ENCODE peak calls at places on chromosomes 4 and X, in nine cellular contexts. One of them, this sample, is unnamed.

GRCh38 chr4:173013232-173013932 is 155.2 kb upstream of the GALNT7 start:
- DNase-seq in fibroblast of pulmonary artery: peak
- DNase-seq in hypothalamus: peak
- DNase-seq in fibroblast of gingiva: no peak
- DNase-seq in COR-L47: no peak
- DNase-seq in smooth muscle cell of the brain vasculature: no peak
- DNase-seq in activated CD4-positive, alpha-beta T cell treated with anti-CD3 and anti-CD28 coated beads, Interleukin-2, amount 10 ng/mL, durations not matched to agents 7 days and 5 days: peak
- DNase-seq in NB4: peak
- DNase-seq in AG09319: no peak
- DNase-seq in this sample: no peak

GRCh38 chrX:6363193-6363592 is 134.5 kb upstream of the NLGN4X start:
- DNase-seq in fibroblast of pulmonary artery: no peak
- DNase-seq in hypothalamus: no peak
- DNase-seq in fibroblast of gingiva: no peak
- DNase-seq in COR-L47: no peak
- DNase-seq in smooth muscle cell of the brain vasculature: no peak
- DNase-seq in activated CD4-positive, alpha-beta T cell treated with anti-CD3 and anti-CD28 coated beads, Interleukin-2, amount 10 ng/mL, durations not matched to agents 7 days and 5 days: no peak
- DNase-seq in NB4: no peak
- DNase-seq in AG09319: no peak
- DNase-seq in this sample: no peak

GRCh38 chr4:185587444-185588161 is 52.3 kb upstream of the PDLIM3 start:
- DNase-seq in fibroblast of pulmonary artery: peak
- DNase-seq in hypothalamus: no peak
- DNase-seq in fibroblast of gingiva: no peak
- DNase-seq in COR-L47: no peak
- DNase-seq in smooth muscle cell of the brain vasculature: no peak
- DNase-seq in activated CD4-positive, alpha-beta T cell treated with anti-CD3 and anti-CD28 coated beads, Interleukin-2, amount 10 ng/mL, durations not matched to agents 7 days and 5 days: peak
- DNase-seq in NB4: no peak
- DNase-seq in AG09319: no peak
- DNase-seq in this sample: no peak

GRCh38 chrX:46681849-46682248 is 77.1 kb downstream of the SLC9A7 start:
- DNase-seq in fibroblast of pulmonary artery: no peak
- DNase-seq in hypothalamus: no peak
- DNase-seq in fibroblast of gingiva: peak
- DNase-seq in COR-L47: no peak
- DNase-seq in smooth muscle cell of the brain vasculature: no peak
- DNase-seq in activated CD4-positive, alpha-beta T cell treated with anti-CD3 and anti-CD28 coated beads, Interleukin-2, amount 10 ng/mL, durations not matched to agents 7 days and 5 days: no peak
- DNase-seq in NB4: no peak
- DNase-seq in AG09319: no peak
- DNase-seq in this sample: no peak

GRCh38 chr4:8646296-8647093 is 53.9 kb downstream of the CPZ start:
- DNase-seq in fibroblast of pulmonary artery: no peak
- DNase-seq in hypothalamus: no peak
- DNase-seq in fibroblast of gingiva: no peak
- DNase-seq in COR-L47: peak
- DNase-seq in smooth muscle cell of the brain vasculature: no peak
- DNase-seq in activated CD4-positive, alpha-beta T cell treated with anti-CD3 and anti-CD28 coated beads, Interleukin-2, amount 10 ng/mL, durations not matched to agents 7 days and 5 days: no peak
- DNase-seq in NB4: no peak
- DNase-seq in AG09319: no peak
- DNase-seq in this sample: no peak

GRCh38 chr4:30610361-30610760 is 109.8 kb upstream of the PCDH7 start:
- DNase-seq in fibroblast of pulmonary artery: peak
- DNase-seq in hypothalamus: no peak
- DNase-seq in fibroblast of gingiva: no peak
- DNase-seq in COR-L47: no peak
- DNase-seq in smooth muscle cell of the brain vasculature: no peak
- DNase-seq in activated CD4-positive, alpha-beta T cell treated with anti-CD3 and anti-CD28 coated beads, Interleukin-2, amount 10 ng/mL, durations not matched to agents 7 days and 5 days: no peak
- DNase-seq in NB4: no peak
- DNase-seq in AG09319: no peak
- DNase-seq in this sample: no peak

GRCh38 chr4:121336706-121337105 is 44.1 kb downstream of the QRFPR start:
- DNase-seq in fibroblast of pulmonary artery: no peak
- DNase-seq in hypothalamus: no peak
- DNase-seq in fibroblast of gingiva: no peak
- DNase-seq in COR-L47: no peak
- DNase-seq in smooth muscle cell of the brain vasculature: no peak
- DNase-seq in activated CD4-positive, alpha-beta T cell treated with anti-CD3 and anti-CD28 coated beads, Interleukin-2, amount 10 ng/mL, durations not matched to agents 7 days and 5 days: no peak
- DNase-seq in NB4: no peak
- DNase-seq in AG09319: no peak
- DNase-seq in this sample: no peak

GRCh38 chr4:85738721-85739120 is 263.8 kb downstream of the ARHGAP24 start:
- DNase-seq in fibroblast of pulmonary artery: no peak
- DNase-seq in hypothalamus: no peak
- DNase-seq in fibroblast of gingiva: peak
- DNase-seq in COR-L47: no peak
- DNase-seq in smooth muscle cell of the brain vasculature: no peak
- DNase-seq in activated CD4-positive, alpha-beta T cell treated with anti-CD3 and anti-CD28 coated beads, Interleukin-2, amount 10 ng/mL, durations not matched to agents 7 days and 5 days: no peak
- DNase-seq in NB4: no peak
- DNase-seq in AG09319: no peak
- DNase-seq in this sample: no peak

GRCh38 chr4:8332038-8332857 is 62.7 kb downstream of the HTRA3 start:
- DNase-seq in fibroblast of pulmonary artery: no peak
- DNase-seq in hypothalamus: no peak
- DNase-seq in fibroblast of gingiva: no peak
- DNase-seq in COR-L47: no peak
- DNase-seq in smooth muscle cell of the brain vasculature: no peak
- DNase-seq in activated CD4-positive, alpha-beta T cell treated with anti-CD3 and anti-CD28 coated beads, Interleukin-2, amount 10 ng/mL, durations not matched to agents 7 days and 5 days: no peak
- DNase-seq in NB4: no peak
- DNase-seq in AG09319: no peak
- DNase-seq in this sample: no peak

GRCh38 chr4:56149601-56150000 is 200.9 kb downstream of the CEP135 start:
- DNase-seq in fibroblast of pulmonary artery: peak
- DNase-seq in hypothalamus: no peak
- DNase-seq in fibroblast of gingiva: no peak
- DNase-seq in COR-L47: no peak
- DNase-seq in smooth muscle cell of the brain vasculature: no peak
- DNase-seq in activated CD4-positive, alpha-beta T cell treated with anti-CD3 and anti-CD28 coated beads, Interleukin-2, amount 10 ng/mL, durations not matched to agents 7 days and 5 days: no peak
- DNase-seq in NB4: no peak
- DNase-seq in AG09319: no peak
- DNase-seq in this sample: no peak

GRCh38 chr4:172245493-172245892 is 432.3 kb downstream of the GALNTL6 start:
- DNase-seq in fibroblast of pulmonary artery: no peak
- DNase-seq in hypothalamus: no peak
- DNase-seq in fibroblast of gingiva: peak
- DNase-seq in COR-L47: no peak
- DNase-seq in smooth muscle cell of the brain vasculature: no peak
- DNase-seq in activated CD4-positive, alpha-beta T cell treated with anti-CD3 and anti-CD28 coated beads, Interleukin-2, amount 10 ng/mL, durations not matched to agents 7 days and 5 days: no peak
- DNase-seq in NB4: no peak
- DNase-seq in AG09319: no peak
- DNase-seq in this sample: no peak

GRCh38 chr4:139509727-139510410 is 46.1 kb downstream of the SETD7 start:
- DNase-seq in fibroblast of pulmonary artery: peak
- DNase-seq in hypothalamus: no peak
- DNase-seq in fibroblast of gingiva: no peak
- DNase-seq in COR-L47: peak
- DNase-seq in smooth muscle cell of the brain vasculature: no peak
- DNase-seq in activated CD4-positive, alpha-beta T cell treated with anti-CD3 and anti-CD28 coated beads, Interleukin-2, amount 10 ng/mL, durations not matched to agents 7 days and 5 days: peak
- DNase-seq in NB4: peak
- DNase-seq in AG09319: no peak
- DNase-seq in this sample: no peak

GRCh38 chrX:13367950-13368349 is 48.1 kb upstream of the ATXN3L start:
- DNase-seq in fibroblast of pulmonary artery: no peak
- DNase-seq in hypothalamus: no peak
- DNase-seq in fibroblast of gingiva: no peak
- DNase-seq in COR-L47: no peak
- DNase-seq in smooth muscle cell of the brain vasculature: no peak
- DNase-seq in activated CD4-positive, alpha-beta T cell treated with anti-CD3 and anti-CD28 coated beads, Interleukin-2, amount 10 ng/mL, durations not matched to agents 7 days and 5 days: no peak
- DNase-seq in NB4: no peak
- DNase-seq in AG09319: no peak
- DNase-seq in this sample: no peak

GRCh38 chrX:101430457-101431078 is 22.5 kb downstream of the HNRNPH2 start:
- DNase-seq in fibroblast of pulmonary artery: no peak
- DNase-seq in hypothalamus: no peak
- DNase-seq in fibroblast of gingiva: no peak
- DNase-seq in COR-L47: no peak
- DNase-seq in smooth muscle cell of the brain vasculature: no peak
- DNase-seq in activated CD4-positive, alpha-beta T cell treated with anti-CD3 and anti-CD28 coated beads, Interleukin-2, amount 10 ng/mL, durations not matched to agents 7 days and 5 days: no peak
- DNase-seq in NB4: no peak
- DNase-seq in AG09319: no peak
- DNase-seq in this sample: no peak

GRCh38 chrX:151153086-151153485 is 23.3 kb upstream of the GPR50 start:
- DNase-seq in fibroblast of pulmonary artery: peak
- DNase-seq in hypothalamus: no peak
- DNase-seq in fibroblast of gingiva: peak
- DNase-seq in COR-L47: no peak
- DNase-seq in smooth muscle cell of the brain vasculature: no peak
- DNase-seq in activated CD4-positive, alpha-beta T cell treated with anti-CD3 and anti-CD28 coated beads, Interleukin-2, amount 10 ng/mL, durations not matched to agents 7 days and 5 days: no peak
- DNase-seq in NB4: peak
- DNase-seq in AG09319: no peak
- DNase-seq in this sample: no peak

GRCh38 chrX:141936080-141936479 is 32.4 kb downstream of the MAGEC1 start:
- DNase-seq in fibroblast of pulmonary artery: peak
- DNase-seq in hypothalamus: no peak
- DNase-seq in fibroblast of gingiva: no peak
- DNase-seq in COR-L47: no peak
- DNase-seq in smooth muscle cell of the brain vasculature: no peak
- DNase-seq in activated CD4-positive, alpha-beta T cell treated with anti-CD3 and anti-CD28 coated beads, Interleukin-2, amount 10 ng/mL, durations not matched to agents 7 days and 5 days: no peak
- DNase-seq in NB4: peak
- DNase-seq in AG09319: no peak
- DNase-seq in this sample: no peak

GRCh38 chr4:156523492-156523891 is 448.1 kb downstream of the PDGFC start:
- DNase-seq in fibroblast of pulmonary artery: no peak
- DNase-seq in hypothalamus: no peak
- DNase-seq in fibroblast of gingiva: no peak
- DNase-seq in COR-L47: no peak
- DNase-seq in smooth muscle cell of the brain vasculature: no peak
- DNase-seq in activated CD4-positive, alpha-beta T cell treated with anti-CD3 and anti-CD28 coated beads, Interleukin-2, amount 10 ng/mL, durations not matched to agents 7 days and 5 days: no peak
- DNase-seq in NB4: no peak
- DNase-seq in AG09319: no peak
- DNase-seq in this sample: no peak

GRCh38 chrX:70176938-70177533 is at the start of gene DGAT2L6:
- DNase-seq in fibroblast of pulmonary artery: no peak
- DNase-seq in hypothalamus: no peak
- DNase-seq in fibroblast of gingiva: no peak
- DNase-seq in COR-L47: no peak
- DNase-seq in smooth muscle cell of the brain vasculature: no peak
- DNase-seq in activated CD4-positive, alpha-beta T cell treated with anti-CD3 and anti-CD28 coated beads, Interleukin-2, amount 10 ng/mL, durations not matched to agents 7 days and 5 days: no peak
- DNase-seq in NB4: peak
- DNase-seq in AG09319: no peak
- DNase-seq in this sample: no peak

GRCh38 chr4:21366312-21366711 is 582.3 kb downstream of the KCNIP4 start:
- DNase-seq in fibroblast of pulmonary artery: no peak
- DNase-seq in hypothalamus: no peak
- DNase-seq in fibroblast of gingiva: no peak
- DNase-seq in COR-L47: no peak
- DNase-seq in smooth muscle cell of the brain vasculature: no peak
- DNase-seq in activated CD4-positive, alpha-beta T cell treated with anti-CD3 and anti-CD28 coated beads, Interleukin-2, amount 10 ng/mL, durations not matched to agents 7 days and 5 days: no peak
- DNase-seq in NB4: no peak
- DNase-seq in AG09319: no peak
- DNase-seq in this sample: no peak

GRCh38 chr4:19214591-19214990 is 1037.1 kb upstream of the SLIT2 start:
- DNase-seq in fibroblast of pulmonary artery: peak
- DNase-seq in hypothalamus: no peak
- DNase-seq in fibroblast of gingiva: peak
- DNase-seq in COR-L47: no peak
- DNase-seq in smooth muscle cell of the brain vasculature: no peak
- DNase-seq in activated CD4-positive, alpha-beta T cell treated with anti-CD3 and anti-CD28 coated beads, Interleukin-2, amount 10 ng/mL, durations not matched to agents 7 days and 5 days: no peak
- DNase-seq in NB4: no peak
- DNase-seq in AG09319: no peak
- DNase-seq in this sample: no peak

GRCh38 chr4:81541546-81541945 is 69.8 kb upstream of the RASGEF1B start:
- DNase-seq in fibroblast of pulmonary artery: no peak
- DNase-seq in hypothalamus: no peak
- DNase-seq in fibroblast of gingiva: no peak
- DNase-seq in COR-L47: no peak
- DNase-seq in smooth muscle cell of the brain vasculature: no peak
- DNase-seq in activated CD4-positive, alpha-beta T cell treated with anti-CD3 and anti-CD28 coated beads, Interleukin-2, amount 10 ng/mL, durations not matched to agents 7 days and 5 days: no peak
- DNase-seq in NB4: no peak
- DNase-seq in AG09319: no peak
- DNase-seq in this sample: no peak

GRCh38 chr4:164876680-164877324 is at the start of gene APELA:
- DNase-seq in fibroblast of pulmonary artery: no peak
- DNase-seq in hypothalamus: no peak
- DNase-seq in fibroblast of gingiva: peak
- DNase-seq in COR-L47: no peak
- DNase-seq in smooth muscle cell of the brain vasculature: no peak
- DNase-seq in activated CD4-positive, alpha-beta T cell treated with anti-CD3 and anti-CD28 coated beads, Interleukin-2, amount 10 ng/mL, durations not matched to agents 7 days and 5 days: no peak
- DNase-seq in NB4: peak
- DNase-seq in AG09319: no peak
- DNase-seq in this sample: no peak

GRCh38 chr4:131978120-131978519 is 1171.0 kb upstream of the PCDH10 start:
- DNase-seq in fibroblast of pulmonary artery: no peak
- DNase-seq in hypothalamus: no peak
- DNase-seq in fibroblast of gingiva: no peak
- DNase-seq in COR-L47: no peak
- DNase-seq in smooth muscle cell of the brain vasculature: no peak
- DNase-seq in activated CD4-positive, alpha-beta T cell treated with anti-CD3 and anti-CD28 coated beads, Interleukin-2, amount 10 ng/mL, durations not matched to agents 7 days and 5 days: no peak
- DNase-seq in NB4: no peak
- DNase-seq in AG09319: no peak
- DNase-seq in this sample: no peak

GRCh38 chr4:72843466-72843865 is 226.1 kb downstream of the COX18 start:
- DNase-seq in fibroblast of pulmonary artery: no peak
- DNase-seq in hypothalamus: no peak
- DNase-seq in fibroblast of gingiva: no peak
- DNase-seq in COR-L47: no peak
- DNase-seq in smooth muscle cell of the brain vasculature: no peak
- DNase-seq in activated CD4-positive, alpha-beta T cell treated with anti-CD3 and anti-CD28 coated beads, Interleukin-2, amount 10 ng/mL, durations not matched to agents 7 days and 5 days: no peak
- DNase-seq in NB4: no peak
- DNase-seq in AG09319: no peak
- DNase-seq in this sample: no peak

GRCh38 chr4:109301691-109302365 is 630 bp downstream of the COL25A1 start:
- DNase-seq in fibroblast of pulmonary artery: no peak
- DNase-seq in hypothalamus: no peak
- DNase-seq in fibroblast of gingiva: no peak
- DNase-seq in COR-L47: no peak
- DNase-seq in smooth muscle cell of the brain vasculature: no peak
- DNase-seq in activated CD4-positive, alpha-beta T cell treated with anti-CD3 and anti-CD28 coated beads, Interleukin-2, amount 10 ng/mL, durations not matched to agents 7 days and 5 days: no peak
- DNase-seq in NB4: no peak
- DNase-seq in AG09319: no peak
- DNase-seq in this sample: no peak

GRCh38 chr4:39066371-39066770 is 4.3 kb downstream of the KLHL5 start:
- DNase-seq in fibroblast of pulmonary artery: peak
- DNase-seq in hypothalamus: no peak
- DNase-seq in fibroblast of gingiva: no peak
- DNase-seq in COR-L47: no peak
- DNase-seq in smooth muscle cell of the brain vasculature: no peak
- DNase-seq in activated CD4-positive, alpha-beta T cell treated with anti-CD3 and anti-CD28 coated beads, Interleukin-2, amount 10 ng/mL, durations not matched to agents 7 days and 5 days: no peak
- DNase-seq in NB4: no peak
- DNase-seq in AG09319: no peak
- DNase-seq in this sample: no peak

GRCh38 chr4:28010543-28011235 is 1150.0 kb downstream of the STIM2 start:
- DNase-seq in fibroblast of pulmonary artery: peak
- DNase-seq in hypothalamus: no peak
- DNase-seq in fibroblast of gingiva: no peak
- DNase-seq in COR-L47: no peak
- DNase-seq in smooth muscle cell of the brain vasculature: no peak
- DNase-seq in activated CD4-positive, alpha-beta T cell treated with anti-CD3 and anti-CD28 coated beads, Interleukin-2, amount 10 ng/mL, durations not matched to agents 7 days and 5 days: no peak
- DNase-seq in NB4: no peak
- DNase-seq in AG09319: no peak
- DNase-seq in this sample: no peak

GRCh38 chrX:11757729-11758399 is at the start of gene MSL3:
- DNase-seq in fibroblast of pulmonary artery: peak
- DNase-seq in hypothalamus: peak
- DNase-seq in fibroblast of gingiva: peak
- DNase-seq in COR-L47: peak
- DNase-seq in smooth muscle cell of the brain vasculature: no peak
- DNase-seq in activated CD4-positive, alpha-beta T cell treated with anti-CD3 and anti-CD28 coated beads, Interleukin-2, amount 10 ng/mL, durations not matched to agents 7 days and 5 days: no peak
- DNase-seq in NB4: peak
- DNase-seq in AG09319: peak
- DNase-seq in this sample: peak

GRCh38 chrX:151151668-151152267 is 24.6 kb upstream of the GPR50 start:
- DNase-seq in fibroblast of pulmonary artery: peak
- DNase-seq in hypothalamus: no peak
- DNase-seq in fibroblast of gingiva: peak
- DNase-seq in COR-L47: peak
- DNase-seq in smooth muscle cell of the brain vasculature: peak
- DNase-seq in activated CD4-positive, alpha-beta T cell treated with anti-CD3 and anti-CD28 coated beads, Interleukin-2, amount 10 ng/mL, durations not matched to agents 7 days and 5 days: peak
- DNase-seq in NB4: peak
- DNase-seq in AG09319: peak
- DNase-seq in this sample: peak

GRCh38 chrX:38347136-38347535 is 5.3 kb upstream of the OTC start:
- DNase-seq in fibroblast of pulmonary artery: peak
- DNase-seq in hypothalamus: no peak
- DNase-seq in fibroblast of gingiva: peak
- DNase-seq in COR-L47: no peak
- DNase-seq in smooth muscle cell of the brain vasculature: no peak
- DNase-seq in activated CD4-positive, alpha-beta T cell treated with anti-CD3 and anti-CD28 coated beads, Interleukin-2, amount 10 ng/mL, durations not matched to agents 7 days and 5 days: no peak
- DNase-seq in NB4: peak
- DNase-seq in AG09319: no peak
- DNase-seq in this sample: no peak

GRCh38 chr4:56958111-56958517 is 19.3 kb downstream of the NOA1 start:
- DNase-seq in fibroblast of pulmonary artery: peak
- DNase-seq in hypothalamus: peak
- DNase-seq in fibroblast of gingiva: peak
- DNase-seq in COR-L47: peak
- DNase-seq in smooth muscle cell of the brain vasculature: peak
- DNase-seq in activated CD4-positive, alpha-beta T cell treated with anti-CD3 and anti-CD28 coated beads, Interleukin-2, amount 10 ng/mL, durations not matched to agents 7 days and 5 days: no peak
- DNase-seq in NB4: peak
- DNase-seq in AG09319: peak
- DNase-seq in this sample: no peak